ENCODE peak calls at places on chromosomes 12 and 14, in seven cellular contexts. C is cardiac muscle cell, K is tibial nerve, Z is GM13977, B is sigmoid colon, F is hepatocyte, T is endothelial cell. S is an unnamed sample.

GRCh38 chr14:72999316-72999715 is 27.6 kb downstream of the ZFYVE1 start:
- DNase-seq in C (no peak), K (no peak), Z (no peak), B (no peak), F (no peak), T (no peak), S (no peak)

GRCh38 chr12:106123551-106123991 is 15.2 kb downstream of the NUAK1 start:
- DNase-seq in C (no peak), K (peak; percentile 61), Z (no peak), B (no peak), F (peak; percentile 58), T (no peak), S (no peak)

GRCh38 chr12:51714666-51715065 is 123.6 kb downstream of the SCN8A start:
- DNase-seq in C (no peak), K (no peak), Z (no peak), B (no peak), F (no peak), T (no peak), S (no peak)

GRCh38 chr12:54065677-54066076 is 12.0 kb downstream of the HOXC4 start:
- DNase-seq in C (no peak), K (no peak), Z (no peak), B (no peak), F (no peak), T (no peak), S (no peak)

GRCh38 chr14:69288001-69288771 is 28.2 kb downstream of the GALNT16 start:
- DNase-seq in C (peak; percentile 35), K (no peak), Z (no peak), B (peak; percentile 89), F (no peak), T (peak; percentile 23), S (no peak)

GRCh38 chr12:56602239-56602638 is 27.9 kb downstream of the BAZ2A start:
- DNase-seq in C (no peak), K (no peak), Z (no peak), B (no peak), F (no peak), T (no peak), S (no peak)

GRCh38 chr12:109462868-109463692 is 14.0 kb downstream of the KCTD10 start:
- DNase-seq in C (peak; percentile 87), K (peak; percentile 80), Z (no peak), B (peak; percentile 97), F (peak; percentile 73), T (peak; percentile 30), S (no peak)

GRCh38 chr12:122081697-122082221 is 3.2 kb downstream of the MLXIP start:
- DNase-seq in C (no peak), K (no peak), Z (peak; percentile 59), B (peak; percentile 88), F (peak; percentile 38), T (peak; percentile 29), S (peak; percentile 62)

GRCh38 chr14:46378248-46378647 is 273.3 kb downstream of the RPL10L start:
- DNase-seq in C (no peak), K (no peak), Z (no peak), B (no peak), F (no peak), T (no peak), S (no peak)

GRCh38 chr12:29238822-29239291 is 89.8 kb downstream of the FAR2 start:
- DNase-seq in C (no peak), K (no peak), Z (no peak), B (no peak), F (peak; percentile 20), T (no peak), S (no peak)

GRCh38 chr12:11861155-11861863 is 209.4 kb upstream of the BCL2L14 start:
- DNase-seq in C (peak; percentile 94), K (no peak), Z (no peak), B (no peak), F (no peak), T (no peak), S (no peak)

GRCh38 chr14:59484611-59485174 is 376 bp downstream of the JKAMP start:
- DNase-seq in C (no peak), K (no peak), Z (no peak), B (no peak), F (no peak), T (no peak), S (no peak)

GRCh38 chr12:77578471-77579262 is 252.0 kb upstream of the NAV3 start:
- DNase-seq in C (no peak), K (no peak), Z (no peak), B (no peak), F (no peak), T (no peak), S (no peak)

GRCh38 chr12:29692237-29692636 is 91.5 kb downstream of the TMTC1 start:
- DNase-seq in C (no peak), K (no peak), Z (no peak), B (no peak), F (no peak), T (no peak), S (no peak)

GRCh38 chr12:57632369-57632897 is 568 bp downstream of the B4GALNT1 start:
- DNase-seq in C (no peak), K (no peak), Z (peak; percentile 38), B (peak; percentile 67), F (peak; percentile 7), T (no peak), S (no peak)

GRCh38 chr14:32696325-32697101 is 242.2 kb upstream of the NPAS3 start:
- DNase-seq in C (no peak), K (no peak), Z (no peak), B (no peak), F (no peak), T (no peak), S (no peak)

DNA sequence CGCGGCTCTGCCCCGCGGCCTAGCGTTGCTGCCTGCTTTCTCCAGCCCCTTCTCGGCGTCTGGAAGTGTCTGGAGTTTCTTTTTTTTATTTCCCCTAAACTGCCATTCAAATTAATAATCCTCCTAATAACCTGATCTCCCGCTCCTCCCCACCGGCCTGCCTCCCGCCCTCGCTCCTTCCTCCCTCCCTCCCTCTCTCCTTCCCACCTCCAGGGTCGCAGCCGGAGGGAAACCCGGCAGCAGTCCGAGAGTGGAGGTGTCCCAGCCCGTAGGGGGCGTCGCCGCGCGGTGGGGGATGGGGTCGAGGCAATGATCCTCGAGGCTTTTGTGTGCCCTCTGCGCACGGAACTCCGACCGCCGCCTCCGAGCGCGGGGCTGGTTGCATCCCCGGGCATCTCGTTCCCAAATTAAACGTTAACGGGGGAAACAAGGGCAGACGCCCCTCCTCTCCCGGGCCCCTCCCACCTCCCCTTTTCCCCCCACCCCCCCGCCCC is 1.1 kb upstream of the SOCS2 start:
- DNase-seq in C (peak; percentile 77), K (peak; percentile 32), Z (peak; percentile 73), B (peak; percentile 92), F (peak; percentile 78), T (peak; percentile 88), S (no peak)
- TF ChIP-seq CTCF in C (peak; percentile 29), K (peak; percentile 15), Z (peak; percentile 57), B (peak; percentile 25), F (peak; percentile 41), T (no peak), S (peak; percentile 43)

DNA sequence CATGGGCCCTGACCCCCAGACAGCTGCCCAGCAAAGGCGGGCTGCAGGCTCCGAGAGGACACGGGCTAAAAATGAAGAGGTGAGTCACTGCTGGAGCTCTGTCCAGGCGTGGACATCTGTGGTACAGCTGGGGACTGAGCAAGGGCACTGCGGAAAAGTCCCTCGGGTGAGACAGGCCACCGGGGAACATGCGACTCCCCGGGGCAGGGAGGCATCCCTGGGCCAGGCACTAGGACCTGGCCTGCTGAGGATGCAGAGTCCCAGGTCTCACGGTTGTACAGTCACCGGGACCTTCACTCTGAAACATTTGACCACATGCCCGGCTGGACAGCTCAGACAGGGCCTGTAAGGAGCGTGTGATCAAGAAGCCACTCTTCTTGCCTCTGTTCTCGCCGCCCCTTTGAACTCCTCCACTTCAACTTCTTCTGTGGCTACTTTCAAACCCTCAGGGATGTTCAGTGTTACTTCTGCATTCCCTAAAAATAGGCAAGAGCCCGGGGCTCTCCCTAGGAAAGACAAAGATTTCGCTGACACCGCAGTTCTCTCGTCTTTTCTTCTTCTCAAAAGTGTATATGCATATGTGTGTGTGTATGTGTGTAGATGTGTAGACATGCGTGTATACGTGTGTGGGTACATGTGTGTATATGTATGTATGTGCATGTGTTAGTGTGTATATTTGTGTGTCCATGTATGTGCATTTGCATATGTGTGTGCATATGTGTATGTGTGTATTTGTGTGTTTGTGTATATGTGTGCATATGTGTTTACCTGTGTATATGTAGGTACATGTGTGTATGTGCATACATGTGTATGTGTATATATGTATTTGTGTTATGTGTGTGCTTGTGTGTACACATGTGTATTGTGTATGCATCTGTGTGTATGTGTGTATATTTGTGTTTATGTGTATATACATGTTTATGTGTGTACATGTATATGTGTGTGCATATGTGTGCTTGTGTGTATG is 5.0 kb upstream of the RFLNA start:
- DNase-seq in C (no peak), K (no peak), Z (no peak), B (peak; percentile 63), F (no peak), T (no peak), S (no peak)
- TF ChIP-seq CTCF in C (no peak), K (no peak), Z (no peak), B (no peak), F (no peak), T (no peak), S (no peak)

DNA sequence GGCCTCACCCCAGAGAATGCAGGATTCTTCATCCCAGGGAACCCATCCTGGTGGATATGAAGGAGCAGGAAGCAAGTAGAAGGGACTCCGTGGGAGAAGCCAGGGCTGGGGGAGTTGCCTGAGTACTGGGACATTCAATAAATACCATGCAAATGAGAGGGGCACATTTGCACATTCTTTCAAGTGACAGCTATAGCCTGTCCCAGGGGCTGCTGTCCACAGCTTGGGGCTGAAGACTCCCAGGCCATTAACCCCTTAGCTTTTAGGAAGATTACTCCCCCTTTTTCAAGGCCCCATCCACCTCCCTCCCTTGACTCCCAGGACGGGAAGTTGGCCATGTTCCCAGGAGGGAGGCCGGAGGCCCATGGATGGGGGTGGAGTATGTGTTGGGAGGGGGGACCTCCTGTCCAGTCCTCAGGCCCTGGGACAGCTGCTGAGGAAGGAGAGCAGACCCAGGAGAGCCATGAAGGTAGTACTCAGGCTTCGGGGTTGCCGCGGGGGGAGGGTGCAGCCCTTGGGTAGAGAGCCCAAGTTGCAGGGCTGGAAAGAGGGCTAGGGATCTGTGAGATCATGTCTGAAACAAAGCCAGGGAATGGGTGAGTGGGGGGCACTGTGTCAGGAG is 974 bp upstream of the TNS2 start:
- DNase-seq in C (peak; percentile 84), K (no peak), Z (no peak), B (peak; percentile 94), F (peak; percentile 75), T (peak; percentile 24), S (no peak)
- TF ChIP-seq CTCF in C (no peak), K (no peak), Z (no peak), B (no peak), F (no peak), T (no peak), S (no peak)

GRCh38 chr14:55352201-55352600 is 59.4 kb downstream of the ATG14 start:
- DNase-seq in C (no peak), K (no peak), Z (no peak), B (no peak), F (no peak), T (no peak), S (no peak)

GRCh38 chr14:55355922-55356321 is 55.7 kb downstream of the ATG14 start:
- DNase-seq in C (no peak), K (no peak), Z (no peak), B (no peak), F (no peak), T (no peak), S (no peak)

GRCh38 chr14:55351111-55351510 is 60.5 kb downstream of the ATG14 start:
- DNase-seq in C (no peak), K (no peak), Z (no peak), B (no peak), F (no peak), T (no peak), S (no peak)

GRCh38 chr14:55354500-55354899 is 57.1 kb downstream of the ATG14 start:
- DNase-seq in C (peak; percentile 74), K (no peak), Z (peak; percentile 63), B (peak; percentile 70), F (peak; percentile 76), T (peak; percentile 42), S (no peak)

GRCh38 chr14:55353686-55354467 is 57.8 kb downstream of the ATG14 start:
- DNase-seq in C (no peak), K (no peak), Z (no peak), B (no peak), F (no peak), T (no peak), S (no peak)
- TF ChIP-seq CTCF in C (no peak), K (no peak), Z (no peak), B (no peak), F (no peak), T (no peak), S (no peak)

S was measured in GM12864.